ENCODE peak calls at places on chromosomes 6 and 20, in four cellular contexts. One of them, this sample, is unnamed.

GRCh38 chr6:88380083-88380482 is 213.9 kb upstream of the CNR1 start:
- DNase-seq in GM12891: no peak
- DNase-seq in GM12878: no peak
- DNase-seq in K562: no peak
- DNase-seq in this sample: peak

GRCh38 chr6:82385102-82385501 is 21.5 kb downstream of the TPBG start:
- DNase-seq in K562: no peak
- DNase-seq in GM12891: no peak
- DNase-seq in GM12878: no peak
- DNase-seq in this sample: no peak

GRCh38 chr20:7841291-7841966 is 98.8 kb downstream of the HAO1 start:
- DNase-seq in GM12878: no peak
- DNase-seq in GM12891: no peak
- DNase-seq in K562: no peak
- DNase-seq in this sample: no peak

GRCh38 chr6:85346196-85346595 is 103.7 kb upstream of the NT5E start:
- DNase-seq in GM12891: no peak
- DNase-seq in K562: no peak
- DNase-seq in GM12878: no peak
- DNase-seq in this sample: no peak

GRCh38 chr20:44056010-44056698 is 130.8 kb downstream of the JPH2 start:
- DNase-seq in GM12878: no peak
- DNase-seq in K562: no peak
- DNase-seq in GM12891: no peak
- DNase-seq in this sample: peak

GRCh38 chr6:170455335-170455979 is 97.7 kb downstream of the PSMB1 start:
- DNase-seq in GM12878: no peak
- DNase-seq in K562: no peak
- DNase-seq in GM12891: no peak
- DNase-seq in this sample: no peak

GRCh38 chr6:35248300-35248699 is 11.2 kb upstream of the ZNF76 start:
- DNase-seq in K562: no peak
- DNase-seq in GM12878: no peak
- DNase-seq in GM12891: no peak
- DNase-seq in this sample: no peak

GRCh38 chr6:3270258-3270657 is 11.5 kb downstream of the PSMG4 start:
- DNase-seq in K562: no peak
- DNase-seq in GM12891: no peak
- DNase-seq in GM12878: no peak
- DNase-seq in this sample: no peak

GRCh38 chr6:38248500-38249234 is 391.1 kb downstream of the BTBD9 start:
- DNase-seq in GM12878: no peak
- DNase-seq in GM12891: no peak
- DNase-seq in K562: no peak
- DNase-seq in this sample: no peak

GRCh38 chr6:70371454-70372105 is 41.7 kb upstream of the FAM135A start:
- DNase-seq in GM12891: no peak
- DNase-seq in K562: peak
- DNase-seq in GM12878: no peak
- DNase-seq in this sample: peak

DNA sequence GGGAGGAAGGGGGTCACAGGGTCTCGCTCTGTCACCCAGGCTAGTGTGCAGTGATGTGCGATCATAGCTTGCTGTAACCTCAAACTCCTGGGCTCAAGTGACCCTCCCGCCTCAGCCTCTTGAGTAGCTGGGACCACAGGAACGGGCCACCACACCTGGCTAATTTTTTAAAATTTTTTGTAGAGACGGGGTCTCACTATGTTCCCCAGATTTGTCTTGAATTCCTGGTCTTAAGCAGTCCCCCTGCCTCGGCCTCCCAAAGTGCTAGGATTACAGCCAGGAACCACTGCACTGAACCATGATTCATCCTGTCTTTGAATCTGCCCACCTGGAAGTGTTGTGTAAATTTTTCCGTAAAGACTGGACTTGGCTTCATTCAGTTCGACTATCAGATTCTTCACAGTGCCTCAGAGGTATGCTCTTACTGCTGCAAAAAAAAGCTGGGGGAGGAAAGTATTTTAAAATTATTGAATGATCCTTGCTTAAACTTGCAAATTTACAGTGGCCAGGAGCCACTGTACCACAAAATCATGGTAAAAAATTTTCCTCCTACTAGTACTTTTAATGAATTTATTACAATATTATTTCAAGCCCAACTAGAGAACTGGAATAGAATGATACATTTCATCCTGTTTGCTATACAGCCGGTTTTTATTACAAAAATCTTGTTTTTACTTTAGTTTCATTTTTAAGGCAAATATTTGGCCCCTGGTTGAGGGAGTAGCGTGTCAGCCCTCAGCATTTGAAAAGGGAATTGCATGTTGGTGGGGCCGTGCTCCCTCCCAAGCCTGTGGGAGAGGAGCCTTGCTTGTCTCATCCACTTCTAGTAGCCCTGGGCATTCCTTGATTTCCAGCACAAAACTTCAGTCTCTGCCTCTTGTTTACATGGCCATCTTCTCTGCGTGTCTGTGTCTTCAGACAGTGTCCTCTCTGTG is 202.5 kb upstream of the SGK1 start:
- DNase-seq in K562: no peak
- DNase-seq in GM12891: no peak
- DNase-seq in GM12878: no peak
- DNase-seq in this sample: no peak
- TF ChIP-seq SPI1 in K562: no peak
- TF ChIP-seq SPI1 in GM12891: no peak
- TF ChIP-seq SPI1 in GM12878: no peak
- TF ChIP-seq SPI1 in this sample: no peak

GRCh38 chr6:6686748-6687601 is 98.5 kb downstream of the LY86 start:
- DNase-seq in GM12891: no peak
- DNase-seq in GM12878: no peak
- DNase-seq in K562: peak
- DNase-seq in this sample: peak
- TF ChIP-seq POLR2AphosphoS5 in GM12891: no peak
- TF ChIP-seq POLR2AphosphoS5 in GM12878: no peak
- TF ChIP-seq POLR2AphosphoS5 in K562: peak
- TF ChIP-seq POLR2AphosphoS5 in this sample: no peak

DNA sequence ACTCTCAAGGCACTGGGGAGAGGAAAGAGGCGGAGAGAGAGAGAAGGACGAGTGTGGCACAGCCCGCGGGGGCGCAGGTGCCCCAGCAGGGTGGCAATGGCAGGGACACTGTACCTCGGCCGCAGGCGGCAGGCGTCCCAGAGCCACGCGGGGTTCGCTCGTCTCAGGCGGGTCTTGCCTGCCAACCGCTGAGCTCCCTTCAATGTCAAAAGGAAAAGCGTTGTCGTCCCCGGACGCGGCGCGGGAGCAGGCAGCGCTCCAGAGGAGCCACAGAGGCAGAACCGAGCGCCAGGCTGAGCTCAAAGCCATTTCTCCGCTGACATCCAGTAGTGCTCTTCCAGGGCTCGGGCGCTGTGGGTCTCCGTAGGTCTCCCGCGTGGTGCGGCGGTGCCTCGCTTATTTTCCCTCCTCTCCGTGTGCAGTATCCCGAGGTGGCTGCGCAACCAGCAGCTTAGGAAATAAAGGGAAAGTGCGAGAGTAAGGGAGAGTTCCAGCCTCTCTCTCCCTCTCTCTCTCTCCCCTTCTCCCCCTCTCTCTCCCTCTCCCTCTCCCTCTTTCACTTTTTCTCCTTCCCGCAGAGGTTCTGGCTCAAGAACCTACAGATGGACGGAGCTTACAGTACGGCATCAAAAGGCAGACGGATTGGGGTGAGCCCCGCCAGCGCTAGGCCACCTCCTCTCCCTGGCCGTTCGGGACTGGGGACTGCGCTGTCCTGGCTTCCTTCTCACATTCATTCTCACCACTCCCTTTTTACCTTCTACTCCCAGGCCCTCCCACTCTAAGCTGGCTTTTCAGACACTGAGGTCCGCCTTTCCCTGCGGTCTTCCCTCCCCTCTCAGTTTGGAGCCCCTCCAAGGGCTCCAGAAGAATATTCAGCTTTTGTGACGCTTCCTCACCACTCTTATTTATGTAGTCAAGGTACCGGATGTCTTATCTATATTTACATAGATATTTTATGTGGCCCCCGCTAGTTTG is at the start of gene LAMA4:
- DNase-seq in GM12891: no peak
- DNase-seq in K562: no peak
- DNase-seq in GM12878: no peak
- DNase-seq in this sample: peak
- TF ChIP-seq SPI1 in GM12891: no peak
- TF ChIP-seq SPI1 in K562: no peak
- TF ChIP-seq SPI1 in GM12878: no peak
- TF ChIP-seq SPI1 in this sample: no peak

DNA sequence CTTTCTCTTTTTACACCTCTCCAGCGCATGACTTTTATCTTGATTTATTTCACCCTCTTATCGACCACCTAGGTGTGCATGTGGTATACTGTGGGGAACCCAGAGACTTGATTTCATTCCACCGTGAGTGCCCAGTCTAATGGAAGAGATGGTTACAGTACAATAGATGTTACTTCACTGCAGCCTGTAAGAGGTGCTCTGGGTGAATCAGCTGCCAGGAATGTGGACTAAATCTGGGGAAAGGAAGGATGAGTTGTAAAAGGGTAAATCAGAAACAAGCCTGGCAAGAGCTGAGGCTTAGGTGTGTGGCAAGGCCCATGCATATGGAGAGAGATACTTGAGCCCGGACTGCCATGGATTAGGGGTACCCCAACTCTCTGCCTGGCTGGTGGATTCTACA is 7.4 kb downstream of the STK35 start:
- DNase-seq in GM12891: no peak
- DNase-seq in K562: no peak
- DNase-seq in GM12878: no peak
- DNase-seq in this sample: no peak
- TF ChIP-seq POLR2AphosphoS5 in GM12891: no peak
- TF ChIP-seq POLR2AphosphoS5 in K562: no peak
- TF ChIP-seq POLR2AphosphoS5 in GM12878: no peak
- TF ChIP-seq POLR2AphosphoS5 in this sample: no peak

GRCh38 chr6:10278786-10279185 is 136.1 kb downstream of the TFAP2A start:
- DNase-seq in GM12878: no peak
- DNase-seq in K562: no peak
- DNase-seq in GM12891: no peak
- DNase-seq in this sample: no peak

GRCh38 chr6:10272591-10272990 is 142.3 kb downstream of the TFAP2A start:
- DNase-seq in GM12878: no peak
- DNase-seq in K562: no peak
- DNase-seq in GM12891: no peak
- DNase-seq in this sample: no peak

GRCh38 chr6:10271982-10272381 is 142.9 kb downstream of the TFAP2A start:
- DNase-seq in GM12878: no peak
- DNase-seq in K562: no peak
- DNase-seq in GM12891: no peak
- DNase-seq in this sample: no peak

GRCh38 chr6:10276888-10277287 is 138.0 kb downstream of the TFAP2A start:
- DNase-seq in GM12878: no peak
- DNase-seq in GM12891: no peak
- DNase-seq in K562: no peak
- DNase-seq in this sample: no peak

GRCh38 chr6:10276106-10276505 is 138.8 kb downstream of the TFAP2A start:
- DNase-seq in GM12891: no peak
- DNase-seq in GM12878: no peak
- DNase-seq in K562: no peak
- DNase-seq in this sample: no peak
- TF ChIP-seq SPI1 in GM12891: no peak
- TF ChIP-seq SPI1 in GM12878: no peak
- TF ChIP-seq SPI1 in K562: no peak
- TF ChIP-seq SPI1 in this sample: no peak

GRCh38 chr6:108870357-108870756 is 22.1 kb downstream of the ARMC2 start:
- DNase-seq in GM12878: no peak
- DNase-seq in GM12891: no peak
- DNase-seq in K562: no peak
- DNase-seq in this sample: no peak

GRCh38 chr6:108873251-108873650 is 25.0 kb downstream of the ARMC2 start:
- DNase-seq in GM12878: no peak
- DNase-seq in GM12891: no peak
- DNase-seq in K562: no peak
- DNase-seq in this sample: no peak

GRCh38 chr6:108873971-108874370 is 25.7 kb downstream of the ARMC2 start:
- DNase-seq in GM12878: no peak
- DNase-seq in K562: no peak
- DNase-seq in GM12891: no peak
- DNase-seq in this sample: no peak

GRCh38 chr6:108874470-108875160 is 26.4 kb downstream of the ARMC2 start:
- DNase-seq in GM12878: peak
- DNase-seq in K562: no peak
- DNase-seq in GM12891: peak
- DNase-seq in this sample: peak

GRCh38 chr6:108872001-108872974 is 24.1 kb downstream of the ARMC2 start:
- DNase-seq in GM12891: no peak
- DNase-seq in K562: no peak
- DNase-seq in GM12878: no peak
- DNase-seq in this sample: no peak
- TF ChIP-seq POLR2AphosphoS5 in GM12891: no peak
- TF ChIP-seq POLR2AphosphoS5 in K562: no peak
- TF ChIP-seq POLR2AphosphoS5 in GM12878: no peak
- TF ChIP-seq POLR2AphosphoS5 in this sample: no peak

GRCh38 chr6:31972709-31973350 is 892 bp upstream of the DXO start:
- DNase-seq in GM12891: no peak
- DNase-seq in K562: peak
- DNase-seq in GM12878: no peak
- DNase-seq in this sample: no peak
- TF ChIP-seq SPI1 in GM12891: no peak
- TF ChIP-seq SPI1 in K562: no peak
- TF ChIP-seq SPI1 in GM12878: peak
- TF ChIP-seq SPI1 in this sample: no peak

This sample was measured in HL-60.